ENCODE peak calls at places on chromosome 15, in nine cellular contexts. R is C1 segment of cervical spinal cord; V is effector memory CD4-positive, alpha-beta T cell; H is hypothalamus; U is left cardiac atrium; X is amniotic stem cell; E is stimulated activated naive CD8-positive, alpha-beta T cell treated with anti-CD3 and anti-CD28 coated beads, Interleukin-15, amount 100 ng/mL, for 72 hours; M is fibroblast of the aortic adventitia; Z is astrocyte of the spinal cord. A is an unnamed sample.

GRCh38 chr15:100330221-100330620 is 11.6 kb downstream of the ADAMTS17 start:
- DNase-seq in H (no peak), R (no peak), Z (no peak), M (no peak), U (no peak), E (peak; percentile 60), X (no peak), V (no peak), A (no peak)

GRCh38 chr15:85523530-85523929 is 143.1 kb downstream of the AKAP13 start:
- DNase-seq in R (no peak), H (no peak), U (no peak), X (no peak), E (no peak), Z (no peak), V (no peak), M (no peak), A (no peak)

GRCh38 chr15:85607141-85607806 is 187.5 kb downstream of the KLHL25 start:
- DNase-seq in U (no peak), E (no peak), X (no peak), M (no peak), R (no peak), H (no peak), V (no peak), Z (peak; percentile 71), A (no peak)

GRCh38 chr15:28098766-28099554 is at the start of gene OCA2:
- DNase-seq in X (no peak), E (peak; percentile 45), R (no peak), V (peak; percentile 62), H (no peak), Z (peak; percentile 66), M (peak; percentile 12), U (peak; percentile 65), A (peak; percentile 85)

GRCh38 chr15:67067161-67067853 is 1.9 kb downstream of the SMAD3 start:
- DNase-seq in V (no peak), X (no peak), E (no peak), R (no peak), M (peak; percentile 59), Z (peak; percentile 61), H (no peak), U (peak; percentile 44), A (no peak)

GRCh38 chr15:89647191-89647851 is 7.9 kb downstream of the KIF7 start:
- DNase-seq in Z (peak; percentile 36), R (peak; percentile 38), X (no peak), E (peak; percentile 62), H (peak; percentile 15), V (peak; percentile 27), U (peak; percentile 80), M (peak; percentile 57), A (peak; percentile 94)

GRCh38 chr15:40052604-40053003 is 13.6 kb upstream of the SRP14 start:
- DNase-seq in E (no peak), U (no peak), H (no peak), V (no peak), Z (no peak), R (no peak), X (no peak), M (no peak), A (no peak)

GRCh38 chr15:40292246-40292645 is 9.4 kb upstream of the ANKRD63 start:
- DNase-seq in X (no peak), R (no peak), H (no peak), V (no peak), Z (no peak), E (no peak), U (no peak), M (no peak), A (no peak)

GRCh38 chr15:72782993-72783562 is 480 bp downstream of the ADPGK start:
- DNase-seq in Z (no peak), E (peak; percentile 52), U (peak; percentile 64), V (peak; percentile 11), X (no peak), R (peak; percentile 67), H (no peak), M (peak; percentile 29), A (peak; percentile 90)

GRCh38 chr15:77440378-77440999 is 19.8 kb downstream of the HMG20A start:
- DNase-seq in M (peak; percentile 16), R (no peak), V (no peak), Z (peak; percentile 69), H (no peak), X (no peak), E (no peak), U (no peak), A (no peak)

GRCh38 chr15:60162251-60162650 is 158.1 kb downstream of the FOXB1 start:
- DNase-seq in X (no peak), Z (no peak), R (no peak), M (no peak), U (no peak), H (no peak), E (no peak), V (no peak), A (no peak)

GRCh38 chr15:78714890-78715289 is 73.9 kb upstream of the CHRNB4 start:
- DNase-seq in X (no peak), H (no peak), V (no peak), R (no peak), Z (no peak), E (no peak), M (no peak), U (no peak), A (no peak)

GRCh38 chr15:28185148-28185895 is 86.2 kb upstream of the OCA2 start:
- DNase-seq in Z (no peak), H (no peak), X (no peak), V (no peak), E (no peak), U (peak; percentile 29), R (peak; percentile 7), M (no peak), A (no peak)

GRCh38 chr15:41512078-41512394 is 1.6 kb downstream of the LTK start:
- DNase-seq in V (no peak), Z (no peak), H (no peak), E (no peak), X (no peak), R (no peak), M (no peak), U (no peak), A (no peak)

GRCh38 chr15:63369766-63370165 is 11.9 kb downstream of the CA12 start:
- DNase-seq in H (no peak), Z (no peak), U (no peak), X (no peak), V (no peak), E (no peak), R (no peak), M (peak; percentile 53), A (no peak)

GRCh38 chr15:96553006-96553405 is 222.5 kb downstream of the NR2F2 start:
- DNase-seq in V (no peak), R (no peak), E (no peak), H (no peak), U (no peak), Z (no peak), X (no peak), M (no peak), A (no peak)